ENCODE peak calls at places on chromosome 17, in ten cellular contexts. A is ascending aorta; K is uterus; T is GOT3; H is NCI-H774; Z is GM12892; P is effector CD4-positive, alpha-beta T cell; Q is GM12864; F is foreskin melanocyte; X is NCI-H510A. D is an unnamed sample.

GRCh38 chr17:5815396-5815795 is 231.1 kb upstream of the NLRP1 start:
- DNase-seq in H (no peak), X (no peak), Q (no peak), A (no peak), K (no peak), P (no peak), F (no peak), Z (no peak), T (no peak), D (no peak)

GRCh38 chr17:75430159-75430748 is 24.8 kb upstream of the GRB2 start:
- DNase-seq in P (no peak), A (no peak), T (no peak), Z (no peak), K (no peak), H (no peak), Q (no peak), F (peak), X (no peak), D (no peak)

GRCh38 chr17:73423159-73423715 is 111.4 kb upstream of the CDC42EP4 start:
- DNase-seq in F (no peak), T (no peak), Z (no peak), P (no peak), K (no peak), X (no peak), A (no peak), Q (no peak), H (no peak), D (no peak)

GRCh38 chr17:12528036-12528435 is 137.7 kb upstream of the MYOCD start:
- DNase-seq in T (no peak), Q (no peak), F (no peak), A (no peak), X (no peak), P (no peak), Z (no peak), K (no peak), H (no peak), D (no peak)

GRCh38 chr17:60508384-60508980 is 17.6 kb downstream of the APPBP2 start:
- DNase-seq in A (no peak), F (no peak), Z (no peak), Q (no peak), H (no peak), K (no peak), X (no peak), P (no peak), T (no peak), D (no peak)

GRCh38 chr17:61485067-61485775 is 33.0 kb downstream of the TBX4 start:
- DNase-seq in T (no peak), A (peak), X (no peak), F (no peak), H (no peak), Q (no peak), K (no peak), Z (no peak), P (no peak), D (no peak)

GRCh38 chr17:38324141-38324540 is 19.6 kb downstream of the GPR179 start:
- DNase-seq in K (no peak), F (no peak), T (no peak), Q (no peak), X (no peak), A (peak), H (no peak), P (no peak), Z (no peak), D (no peak)

GRCh38 chr17:9473716-9474115 is 101.9 kb downstream of the STX8 start:
- DNase-seq in H (no peak), X (no peak), F (no peak), Q (no peak), K (no peak), Z (no peak), P (no peak), T (no peak), A (no peak), D (no peak)

GRCh38 chr17:36124879-36125824 is 21.5 kb downstream of the CCL4 start:
- DNase-seq in X (no peak), T (no peak), F (no peak), Z (no peak), A (no peak), H (no peak), K (no peak), P (no peak), Q (no peak), D (no peak)

GRCh38 chr17:77485089-77485833 is 344.5 kb downstream of the SEC14L1 start:
- DNase-seq in H (no peak), P (no peak), Q (no peak), T (no peak), Z (no peak), X (no peak), F (no peak), A (no peak), K (no peak), D (no peak)

GRCh38 chr17:622356-622755 is 92.3 kb downstream of the VPS53 start:
- DNase-seq in H (no peak), Z (no peak), X (no peak), P (no peak), T (no peak), F (no peak), K (no peak), A (no peak), Q (no peak), D (no peak)

GRCh38 chr17:62125307-62125706 is 60.2 kb upstream of the MED13 start:
- DNase-seq in H (no peak), P (no peak), T (no peak), Z (no peak), X (no peak), K (no peak), A (no peak), Q (no peak), F (no peak), D (no peak)

GRCh38 chr17:76951375-76951905 is 83.2 kb downstream of the MGAT5B start:
- DNase-seq in Z (no peak), F (no peak), Q (no peak), H (no peak), T (no peak), A (no peak), P (no peak), K (no peak), X (no peak), D (no peak)

D was measured in NCI-H2029.